ENCODE peak calls at places on chromosomes 5 and 9, in eight cellular contexts. V, O, I, T, M, Q, Y and K are unnamed samples.

GRCh38 chr5:36135994-36136393 is 15.7 kb downstream of the LMBRD2 start:
- DNase-seq in V (no peak), O (no peak), I (no peak), T (peak; percentile 53), M (no peak), Q (no peak), Y (no peak), K (no peak)

GRCh38 chr5:139561655-139562451 is 714 bp downstream of the UBE2D2 start:
- DNase-seq in V (peak; percentile 81), O (no peak), I (no peak), T (no peak), M (peak; percentile 31), Q (peak; percentile 47), Y (peak; percentile 8), K (peak; percentile 32)

GRCh38 chr5:143923634-143924265 is 111.8 kb downstream of the HMHB1 start:
- DNase-seq in V (no peak), O (no peak), I (no peak), T (peak; percentile 60), M (no peak), Q (no peak), Y (no peak), K (peak; percentile 34)

GRCh38 chr9:98778251-98778650 is 18.1 kb downstream of the ANKS6 start:
- DNase-seq in V (no peak), O (no peak), I (no peak), T (no peak), M (no peak), Q (no peak), Y (no peak), K (no peak)

GRCh38 chr5:80147119-80147815 is 108.6 kb downstream of the SERINC5 start:
- DNase-seq in V (no peak), O (no peak), I (no peak), T (no peak), M (no peak), Q (no peak), Y (no peak), K (no peak)

GRCh38 chr5:159061834-159062530 is 37.7 kb downstream of the EBF1 start:
- DNase-seq in V (no peak), O (no peak), I (no peak), T (no peak), M (no peak), Q (no peak), Y (no peak), K (no peak)

GRCh38 chr5:170693701-170694100 is 89.8 kb upstream of the GABRP start:
- DNase-seq in V (no peak), O (no peak), I (no peak), T (no peak), M (no peak), Q (no peak), Y (no peak), K (no peak)

GRCh38 chr9:33304367-33304766 is 14.1 kb downstream of the NFX1 start:
- DNase-seq in V (no peak), O (no peak), I (no peak), T (no peak), M (no peak), Q (no peak), Y (no peak), K (no peak)

GRCh38 chr5:141734501-141735231 is 52.6 kb upstream of the ARAP3 start:
- DNase-seq in V (no peak), O (no peak), I (no peak), T (peak; percentile 56), M (no peak), Q (peak; percentile 15), Y (no peak), K (no peak)